ENCODE peak calls at places on chromosomes 5 and 9, in five cellular contexts. S is psoas muscle, I is tibial artery, V is fibroblast of lung, U is HepG2. K is an unnamed sample.

GRCh38 chr9:18795947-18796705 is 236.9 kb downstream of the SAXO1 start:
- DNase-seq in V (peak; percentile 98), S (no peak), U (no peak), I (no peak), K (peak; percentile 67)

GRCh38 chr5:159034083-159034824 is 65.5 kb downstream of the EBF1 start:
- DNase-seq in U (no peak), V (no peak), I (no peak), S (no peak), K (no peak)

GRCh38 chr9:5230554-5230953 is 665 bp upstream of the INSL4 start:
- DNase-seq in I (no peak), S (no peak), U (no peak), V (no peak), K (no peak)

GRCh38 chr5:93099902-93100347 is 481.1 kb downstream of the NR2F1-AS1 start:
- DNase-seq in V (peak; percentile 32), I (no peak), U (no peak), S (no peak), K (no peak)

GRCh38 chr9:105369911-105370310 is 77.9 kb upstream of the FSD1L start:
- DNase-seq in S (no peak), U (no peak), I (no peak), V (peak; percentile 79), K (no peak)

GRCh38 chr9:21976334-21976875 is 17.8 kb downstream of the CDKN2A start:
- DNase-seq in V (no peak), U (no peak), S (no peak), I (no peak), K (no peak)

GRCh38 chr5:78221964-78222451 is 72.5 kb downstream of the AP3B1 start:
- DNase-seq in V (no peak), U (no peak), I (no peak), S (no peak), K (no peak)

GRCh38 chr9:97412628-97413382 is 909 bp downstream of the TDRD7 start:
- DNase-seq in I (peak; percentile 28), S (no peak), U (no peak), V (peak; percentile 11), K (no peak)

GRCh38 chr5:178320281-178320855 is 87.8 kb upstream of the PHYKPL start:
- DNase-seq in U (no peak), S (peak; percentile 48), V (no peak), I (no peak), K (no peak)

GRCh38 chr5:98301567-98301966 is 471.9 kb upstream of the RGMB start:
- DNase-seq in V (peak; percentile 35), S (no peak), I (no peak), U (no peak), K (no peak)

GRCh38 chr9:34220218-34220617 is 41.4 kb downstream of the UBAP1 start:
- DNase-seq in S (no peak), U (no peak), I (no peak), V (no peak), K (no peak)

GRCh38 chr5:146368137-146368536 is 29.5 kb downstream of the POU4F3 start:
- DNase-seq in S (no peak), V (peak; percentile 49), U (no peak), I (no peak), K (no peak)

GRCh38 chr5:133730346-133730745 is 118.0 kb upstream of the FSTL4 start:
- DNase-seq in I (no peak), U (no peak), V (no peak), S (no peak), K (no peak)

GRCh38 chr5:1509346-1510085 is 14.2 kb downstream of the LPCAT1 start:
- DNase-seq in I (no peak), V (no peak), S (peak; percentile 12), U (no peak), K (no peak)

DNA sequence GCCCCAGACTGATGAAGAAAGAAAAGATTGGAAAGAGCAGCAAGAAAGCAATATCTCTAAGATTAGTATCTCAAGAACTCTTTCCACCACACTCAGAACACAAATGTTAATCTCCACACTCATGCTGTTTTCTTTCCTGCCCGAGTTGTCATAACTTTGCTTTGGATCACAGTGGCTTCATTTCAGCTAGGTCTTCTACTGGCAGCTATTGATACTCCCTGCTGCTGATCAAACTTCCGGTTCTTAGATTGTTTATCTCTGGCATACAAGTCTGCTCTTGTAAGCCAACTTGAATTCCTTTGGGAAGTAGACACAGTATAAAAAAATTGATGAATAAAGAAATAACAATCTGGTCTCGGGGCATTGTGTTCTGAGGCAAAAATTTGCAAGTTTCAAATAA is 77.7 kb upstream of the SPEF2 start:
- DNase-seq in I (no peak), S (no peak), V (no peak), U (no peak), K (no peak)
- H3K4me3 ChIP-seq in I (no peak overlapping the region), S (no peak overlapping the region), V (no peak overlapping the region), U (no peak overlapping the region), K (no peak overlapping the region)

GRCh38 chr5:174425964-174426290 is 298.5 kb upstream of the MSX2 start:
- DNase-seq in U (no peak), V (no peak), S (no peak), I (no peak), K (no peak)

GRCh38 chr5:174425271-174425963 is 299.0 kb upstream of the MSX2 start:
- DNase-seq in S (no peak), I (no peak), U (no peak), V (no peak), K (no peak)

GRCh38 chr5:174426388-174426787 is 298.0 kb upstream of the MSX2 start:
- DNase-seq in S (no peak), U (no peak), V (no peak), I (no peak), K (no peak)

GRCh38 chr5:174423538-174423937 is 300.8 kb upstream of the MSX2 start:
- DNase-seq in U (no peak), S (peak; percentile 54), I (no peak), V (no peak), K (no peak)

GRCh38 chr5:174424219-174425053 is 299.9 kb upstream of the MSX2 start:
- DNase-seq in U (no peak), S (no peak), V (no peak), I (no peak), K (no peak)
- TF ChIP-seq CTCF in U (no peak), S (no peak), V (peak; percentile 31), I (no peak), K (peak; percentile 46)

DNA sequence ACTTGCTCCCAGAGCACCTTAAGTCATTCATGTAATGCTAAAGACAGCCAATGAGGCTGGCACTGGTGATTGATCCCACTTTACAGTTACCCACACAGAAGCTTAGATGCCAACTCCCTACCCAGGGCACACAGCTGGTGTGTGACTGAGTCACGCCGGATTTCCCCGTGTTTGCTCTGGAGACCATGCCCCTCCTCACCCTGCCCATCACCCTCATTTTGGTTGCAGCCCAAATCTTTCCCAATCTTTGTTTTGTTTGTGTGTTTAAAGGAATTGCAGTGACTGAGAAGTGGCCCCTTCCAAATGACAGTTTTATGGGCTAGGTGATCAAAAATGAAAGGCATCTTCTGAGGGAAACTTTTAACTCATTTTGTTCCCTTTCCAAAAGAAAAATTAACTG is 10.8 kb downstream of the FBXL7 start:
- DNase-seq in V (peak; percentile 19), I (peak; percentile 29), S (no peak), U (no peak), K (peak; percentile 34)
- H3K4me3 ChIP-seq in V (no peak overlapping the region), I (no peak overlapping the region), S (no peak overlapping the region), U (no peak overlapping the region), K (no peak overlapping the region)

GRCh38 chr9:108934323-108934885 is at the start of gene ABITRAM:
- DNase-seq in U (peak; percentile 72), S (peak; percentile 85), I (peak; percentile 54), V (peak; percentile 81), K (peak; percentile 39)

GRCh38 chr9:108928386-108928785 is 5.5 kb downstream of the ELP1 start:
- DNase-seq in I (no peak), U (no peak), S (no peak), V (no peak), K (no peak)

GRCh38 chr9:108937561-108938305 is 3.5 kb downstream of the ABITRAM start:
- DNase-seq in I (no peak), V (no peak), S (no peak), U (no peak), K (no peak)

GRCh38 chr9:108933231-108933630 is 693 bp downstream of the ELP1 start:
- DNase-seq in I (no peak), S (no peak), U (no peak), V (peak; percentile 25), K (no peak)

DNA sequence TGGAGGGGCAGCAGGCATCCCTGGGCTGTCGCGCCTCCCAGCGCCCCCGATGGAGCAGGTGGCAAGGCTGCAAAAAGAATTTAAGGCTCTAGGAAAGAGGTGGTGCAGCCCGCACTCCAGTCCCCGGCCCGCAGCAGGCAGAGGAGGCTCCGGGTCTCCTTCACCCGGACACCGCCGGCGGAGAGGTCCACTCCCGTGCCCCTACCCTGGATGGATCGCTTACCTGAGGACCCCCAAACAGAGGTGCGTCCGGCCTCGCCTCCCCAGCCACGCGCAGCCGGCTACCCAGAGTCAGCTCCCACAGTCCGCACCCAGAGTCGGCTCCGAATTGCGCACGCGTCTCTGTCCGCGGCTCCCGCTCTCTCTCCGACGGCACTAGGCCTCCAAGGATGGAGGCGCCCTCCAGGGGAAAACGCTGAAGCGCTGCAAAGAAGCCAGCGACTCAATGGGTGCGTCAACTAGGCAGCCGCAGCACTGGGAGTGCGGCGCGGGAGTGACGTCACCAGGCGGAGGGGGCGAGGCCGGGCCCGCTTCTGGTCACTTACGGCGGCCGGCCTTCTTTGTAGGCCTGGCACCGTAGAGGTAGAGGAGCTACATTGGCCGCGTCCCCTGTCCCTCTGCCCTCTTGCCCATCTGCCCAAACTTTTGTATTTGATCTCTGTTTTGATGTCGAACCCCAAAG is at the start of gene ELP1:
- DNase-seq in U (peak; percentile 93), I (peak; percentile 90), S (peak; percentile 96), V (peak; percentile 94), K (peak; percentile 75)
- TF ChIP-seq CTCF in U (peak; percentile 91), I (no peak), S (no peak), V (peak; percentile 38), K (peak; percentile 44)

DNA sequence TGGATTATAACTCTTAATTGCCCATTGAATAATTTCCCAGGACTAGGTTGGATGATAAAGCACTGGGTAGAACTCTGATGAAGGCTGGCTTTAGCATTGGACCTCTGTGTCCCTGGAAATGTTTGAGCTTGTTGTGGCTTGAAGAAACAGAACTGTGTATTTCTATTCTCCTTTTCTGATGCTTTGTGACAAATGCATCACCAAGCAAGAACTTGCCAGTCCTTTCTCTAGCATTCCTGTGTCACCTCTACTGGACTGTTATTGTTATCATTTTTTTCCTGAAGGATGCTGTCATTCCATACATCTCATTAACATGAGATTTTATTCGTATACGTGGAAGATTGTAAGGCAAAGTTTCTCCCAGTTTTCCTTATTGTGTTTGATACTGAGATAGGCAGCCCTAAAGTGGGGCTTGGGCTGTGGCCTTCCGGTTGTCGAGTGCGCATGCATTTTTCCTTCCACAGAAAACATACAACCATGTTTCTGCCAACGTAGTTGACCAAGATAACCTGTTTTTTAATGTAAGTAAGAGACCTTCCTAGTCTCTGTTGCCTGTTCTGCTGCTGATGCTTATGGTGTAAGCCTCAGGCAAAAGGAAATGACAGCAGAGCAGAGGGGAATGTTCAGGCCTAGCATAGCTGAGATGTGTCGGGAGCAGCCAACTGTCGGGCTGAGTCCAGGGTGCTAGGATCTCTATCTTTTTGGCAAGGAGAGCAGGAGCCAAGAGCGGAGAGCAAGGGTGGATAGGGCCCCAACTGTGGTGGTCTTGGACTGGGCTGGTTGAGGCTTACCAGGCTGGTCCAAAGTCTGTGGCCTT is 2.3 kb downstream of the NTRK2 start:
- DNase-seq in I (no peak), V (no peak), S (no peak), U (no peak), K (no peak)
- H3K4me3 ChIP-seq in I (peak overlapping the region; percentile 64), V (no peak overlapping the region), S (peak overlapping the region; percentile 34), U (no peak overlapping the region), K (no peak overlapping the region)